ENCODE peak calls at places on chromosomes 13 and 19, in four cellular contexts. F is tibial nerve, R is osteoblast, Q is transverse colon. L is an unnamed sample. For H3K27me3, the result is how much of the 10 kb centered on the place peaks cover.

GRCh38 chr13:26584713-26585112 is 27.2 kb downstream of the WASF3 start:
- DNase-seq in F (no peak), R (peak), Q (no peak), L (no peak)

GRCh38 chr13:102799544-102800144 is 725 bp downstream of the BIVM start:
- DNase-seq in F (no peak), R (peak), Q (peak), L (peak)

GRCh38 chr13:23608704-23609413 is 38.6 kb downstream of the TNFRSF19 start:
- DNase-seq in F (peak), R (no peak), Q (peak), L (peak)

GRCh38 chr13:108227651-108228272 is 9.6 kb downstream of the ABHD13 start:
- DNase-seq in F (peak), R (no peak), Q (no peak), L (peak)

GRCh38 chr19:2150794-2151338 is 500 bp downstream of the AP3D1 start:
- DNase-seq in F (no peak), R (peak), Q (peak), L (no peak)

GRCh38 chr13:33345842-33346241 is 60.3 kb upstream of the STARD13 start:
- DNase-seq in F (no peak), R (no peak), Q (no peak), L (no peak)

GRCh38 chr13:100550433-100550832 is 38.2 kb downstream of the GGACT start:
- DNase-seq in F (no peak), R (peak), Q (no peak), L (no peak)

GRCh38 chr13:76619631-76620030 is 266.6 kb downstream of the KCTD12 start:
- DNase-seq in F (no peak), R (no peak), Q (no peak), L (no peak)

GRCh38 chr19:14073925-14074838 is 1.6 kb downstream of the MISP3 start:
- DNase-seq in F (peak), R (peak), Q (peak), L (no peak)

GRCh38 chr13:37277435-37278144 is 172.1 kb upstream of the CSNK1A1L start:
- DNase-seq in F (no peak), R (peak), Q (no peak), L (no peak)

DNA sequence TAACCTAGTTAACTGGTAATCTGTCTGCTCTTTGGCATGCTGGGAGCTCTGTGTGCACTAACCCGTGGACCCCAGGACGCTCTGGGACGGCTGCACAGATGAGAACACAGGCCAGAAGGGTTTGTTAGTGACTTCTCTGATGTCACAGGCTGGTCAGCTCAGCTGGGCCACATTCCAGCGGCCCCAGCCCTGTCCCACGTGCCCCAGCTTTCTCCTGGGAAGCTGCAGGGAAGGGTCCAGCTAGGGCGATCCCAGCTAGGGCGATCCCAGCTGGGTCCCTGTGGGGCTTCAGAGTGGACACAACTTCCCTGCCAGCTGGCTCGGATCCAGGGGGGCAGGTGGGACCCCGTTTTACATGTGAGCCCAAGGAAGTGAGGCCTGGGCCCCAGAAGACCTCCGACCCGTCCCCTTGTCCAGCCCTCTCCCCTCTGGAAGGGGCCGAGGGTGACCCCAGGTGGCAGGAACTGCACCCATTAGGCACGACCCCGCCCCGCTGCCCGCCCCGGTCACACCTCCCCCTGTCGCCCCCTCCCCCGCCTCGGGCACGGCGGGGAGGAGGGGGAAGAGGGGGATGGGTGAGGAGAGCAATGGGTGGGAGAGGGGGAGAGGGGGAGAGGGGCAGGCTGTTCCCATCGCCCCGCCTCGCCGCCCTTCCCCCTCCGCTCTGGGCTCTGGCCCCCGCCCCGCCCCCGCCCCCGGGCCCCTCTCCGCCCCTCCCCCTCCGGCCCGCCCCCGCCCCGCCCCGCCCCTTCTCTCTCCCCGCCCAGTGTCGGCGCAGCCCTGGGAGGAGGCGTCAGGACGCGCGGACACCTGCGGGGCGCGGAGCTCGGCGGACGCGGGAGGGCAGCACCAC is 75.2 kb upstream of the MCF2L start:
- DNase-seq in F (no peak), R (peak), Q (peak), L (peak)
- TF ChIP-seq CTCF in F (no peak), R (no peak), Q (no peak), L (no peak)

GRCh38 chr19:40598121-40598917 is 2.9 kb upstream of the LTBP4 start:
- DNase-seq in F (peak), R (peak), Q (peak), L (peak)

GRCh38 chr19:40598918-40599307 is 2.3 kb upstream of the LTBP4 start:
- DNase-seq in F (no peak), R (peak), Q (no peak), L (no peak)

GRCh38 chr19:40599331-40600085 is 1.7 kb upstream of the LTBP4 start:
- DNase-seq in F (no peak), R (peak), Q (no peak), L (no peak)

GRCh38 chr19:40596608-40597328 is 4.4 kb upstream of the LTBP4 start:
- DNase-seq in F (no peak), R (peak), Q (peak), L (peak)

DNA sequence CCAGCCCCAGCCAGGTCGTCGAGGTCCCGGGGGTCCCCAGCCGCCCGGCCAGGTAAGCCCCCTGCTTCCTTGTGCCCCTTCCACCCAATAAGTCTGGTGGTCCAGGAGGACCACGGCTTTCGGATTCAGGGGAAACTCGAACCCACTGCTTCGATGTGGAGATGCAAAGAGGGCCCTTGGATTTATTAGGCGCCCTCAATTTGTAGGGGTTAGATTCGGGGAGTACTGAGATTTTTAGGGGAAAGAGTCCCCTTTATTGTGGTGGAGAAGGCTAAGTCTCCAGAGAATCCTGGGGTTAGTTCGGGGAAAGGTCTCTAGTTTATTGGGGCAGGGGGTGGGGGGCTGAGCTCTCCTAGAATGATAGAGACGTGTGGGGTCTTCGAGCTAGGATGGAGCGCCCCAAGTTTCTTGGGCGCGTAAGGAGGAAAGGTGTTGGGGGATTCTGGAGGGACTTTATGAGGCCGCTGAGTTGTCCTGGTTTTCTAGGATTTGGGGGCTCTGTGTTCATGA is 3.8 kb upstream of the LTBP4 start:
- DNase-seq in F (no peak), R (peak), Q (no peak), L (no peak)
- H3K27me3 ChIP-seq in F (under half), R (under half), Q (half or more), L (under half)

GRCh38 chr19:46412034-46412982 is 1.1 kb downstream of the CCDC8 start:
- DNase-seq in F (no peak), R (peak), Q (no peak), L (no peak)
- H3K4me3 ChIP-seq in F (peak), R (peak), Q (peak), L (no peak)

DNA sequence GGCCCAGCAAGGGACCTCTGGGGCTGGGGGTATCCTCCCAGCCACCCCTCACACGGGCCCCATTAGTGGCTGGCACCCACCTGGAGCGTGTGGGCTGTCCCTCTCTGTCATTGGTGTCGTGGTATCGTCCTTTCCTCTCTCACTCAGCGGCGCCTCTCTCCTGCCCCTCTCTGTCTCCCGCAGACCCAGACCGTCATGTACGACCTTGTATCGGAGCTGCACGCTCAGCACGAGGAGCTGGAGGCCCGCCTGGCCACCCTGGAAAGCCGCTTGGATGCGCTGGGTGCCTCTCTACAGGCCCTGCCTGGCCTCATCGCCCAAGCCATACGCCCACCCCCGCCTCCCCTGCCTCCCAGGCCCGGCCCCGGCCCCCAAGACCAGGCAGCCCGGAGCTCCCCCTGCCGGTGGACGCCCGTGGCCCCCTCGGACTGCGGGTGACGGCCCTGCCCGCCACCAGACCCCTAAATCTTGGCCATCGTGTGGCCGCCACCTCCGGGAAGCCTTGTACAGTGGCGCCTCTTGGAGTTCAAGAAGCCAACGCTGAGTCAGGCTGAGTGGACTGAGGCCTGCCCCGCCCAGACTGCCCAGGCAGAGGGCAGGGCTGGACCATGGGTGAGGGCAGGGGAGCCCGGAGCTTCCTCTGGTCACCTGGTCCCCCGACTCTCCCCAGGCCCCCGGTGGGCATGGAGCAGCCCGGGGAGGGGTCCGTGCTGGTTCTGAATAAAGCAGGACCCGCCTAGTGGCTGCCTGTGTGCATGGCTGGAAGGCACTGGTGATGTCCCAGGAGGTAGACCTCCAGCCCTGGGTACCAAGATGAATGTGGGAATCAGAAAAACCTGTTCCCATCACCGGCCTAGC is 9.8 kb upstream of the ARRDC2 start:
- DNase-seq in F (no peak), R (peak), Q (peak), L (peak)
- TF ChIP-seq CTCF in F (no peak), R (no peak), Q (no peak), L (no peak)

DNA sequence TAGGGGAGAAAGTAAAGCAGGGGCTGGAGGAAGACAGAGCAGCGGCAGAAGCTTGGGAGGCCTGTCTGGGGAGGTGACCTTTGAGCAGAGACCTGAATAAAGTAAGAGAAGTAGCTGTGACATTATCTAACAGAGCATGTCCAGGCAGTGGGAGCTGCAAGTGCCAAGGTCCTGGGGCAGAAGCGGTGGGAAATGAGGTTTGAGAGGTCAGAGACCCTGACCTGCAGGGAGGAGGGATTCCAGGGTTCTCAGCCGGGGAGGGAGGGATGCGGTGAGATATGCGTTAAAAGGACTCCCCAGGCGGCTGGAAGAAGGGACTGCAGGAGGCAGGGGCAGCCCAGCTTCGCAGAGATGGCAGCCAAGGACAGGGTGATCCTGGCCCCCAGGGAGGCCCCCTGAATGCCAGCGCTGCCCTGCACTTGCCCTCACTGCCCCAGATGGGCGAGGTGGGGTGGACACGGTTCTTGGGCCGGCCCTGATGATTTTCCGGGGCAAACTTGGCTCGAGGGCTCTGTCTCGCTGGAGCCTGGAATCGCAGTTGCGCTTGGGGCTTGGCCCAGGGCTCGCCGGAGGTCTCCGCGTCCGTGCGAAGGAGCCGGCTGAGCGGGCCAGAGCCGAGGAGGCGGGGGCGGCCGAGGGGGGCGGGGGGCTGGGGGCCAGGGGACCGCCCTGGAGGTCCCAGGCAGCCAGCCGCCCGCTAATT is 3.2 kb downstream of the CRLF1 start:
- DNase-seq in F (no peak), R (peak), Q (no peak), L (peak)
- H3K27me3 ChIP-seq in F (half or more), R (under half), Q (half or more), L (half or more)

DNA sequence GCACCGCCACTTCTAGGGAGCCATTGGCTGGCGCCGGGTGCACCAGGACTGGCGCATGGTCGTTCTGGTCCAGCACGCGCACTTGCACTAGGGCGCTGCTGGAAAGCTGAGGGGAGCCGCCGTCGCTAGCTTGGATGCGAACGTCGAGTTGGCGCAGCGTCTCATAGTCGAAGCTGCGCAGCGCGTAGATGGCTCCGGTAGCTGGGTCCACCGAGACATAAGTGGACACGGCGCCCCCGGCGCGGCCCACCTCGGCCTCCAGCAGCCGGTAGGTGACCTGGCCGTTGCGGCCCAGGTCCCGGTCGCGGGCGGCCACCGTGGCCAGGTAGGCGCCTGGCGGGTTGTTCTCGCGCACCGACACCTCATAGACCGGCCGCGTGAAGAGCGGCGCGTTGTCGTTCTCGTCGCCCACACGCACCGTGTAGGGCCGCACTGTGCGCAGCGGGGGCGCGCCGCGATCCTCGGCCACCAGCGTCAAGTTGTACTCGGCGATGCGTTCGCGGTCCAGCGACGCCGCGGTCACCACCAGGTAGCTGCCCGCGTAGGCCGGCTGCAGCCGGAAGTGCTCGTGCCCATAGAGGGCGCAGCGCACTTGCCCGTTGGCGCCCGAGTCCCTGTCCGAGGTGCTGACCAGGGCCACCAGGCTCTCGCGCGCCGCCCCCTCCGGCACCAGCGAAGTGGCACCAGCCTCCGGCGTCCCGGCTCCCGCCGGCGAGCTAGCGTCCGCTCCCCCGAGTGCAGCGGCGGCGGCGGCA is 1.7 kb downstream of the PCDH8 start:
- DNase-seq in F (peak), R (peak), Q (peak), L (no peak)
- H3K4me3 ChIP-seq in F (peak), R (no peak), Q (peak), L (no peak)

DNA sequence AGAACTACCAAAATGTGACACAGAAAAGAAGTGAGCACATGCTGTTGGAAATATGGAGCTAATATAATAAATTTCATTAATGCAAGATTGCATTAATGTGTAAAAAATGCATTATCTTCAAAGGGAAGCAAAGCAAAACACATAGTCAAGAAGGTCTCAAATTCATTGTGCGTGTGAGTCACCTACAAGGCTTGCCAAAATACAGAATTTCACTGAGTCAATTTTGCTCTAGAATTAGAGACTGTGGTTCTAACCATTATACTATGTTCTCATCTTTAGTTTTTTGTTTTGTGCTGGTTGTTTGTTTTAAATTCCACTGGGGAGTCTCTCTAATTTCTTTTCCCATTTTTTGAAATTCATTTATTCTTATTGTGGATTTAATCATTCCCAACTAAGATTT is 149.8 kb upstream of the SLITRK1 start:
- DNase-seq in F (no peak), R (no peak), Q (no peak), L (no peak)
- TF ChIP-seq CTCF in F (no peak), R (no peak), Q (no peak), L (no peak)

DNA sequence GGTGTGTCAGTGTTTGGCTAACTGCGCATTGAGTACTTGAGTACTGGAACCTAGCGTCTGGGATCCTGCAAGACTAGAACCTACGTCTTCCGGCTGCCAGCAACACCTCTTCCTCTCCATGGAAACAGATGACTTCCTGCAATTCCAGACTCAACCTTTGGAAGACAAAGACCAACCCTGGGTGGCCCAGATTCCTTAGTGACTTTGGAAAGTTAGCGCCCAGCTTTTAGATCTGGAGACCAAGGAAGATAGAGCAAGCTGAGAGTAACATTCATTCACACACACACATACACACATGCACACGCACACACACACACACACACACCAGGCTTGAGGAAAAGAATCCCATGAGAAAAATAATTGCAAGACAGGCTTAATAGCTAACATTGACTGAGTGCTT is 788.9 kb downstream of the UQCRFS1 start:
- DNase-seq in F (no peak), R (no peak), Q (no peak), L (no peak)
- H3K27me3 ChIP-seq in F (under half), R (under half), Q (under half), L (under half)

GRCh38 chr13:35699805-35700204 is 223.3 kb upstream of the MAB21L1 start:
- DNase-seq in F (peak), R (no peak), Q (peak), L (no peak)

GRCh38 chr13:35700661-35701060 is 224.2 kb upstream of the MAB21L1 start:
- DNase-seq in F (no peak), R (peak), Q (no peak), L (no peak)

GRCh38 chr13:35702316-35702715 is 225.8 kb upstream of the MAB21L1 start:
- DNase-seq in F (no peak), R (no peak), Q (no peak), L (no peak)

GRCh38 chr13:35704331-35704730 is 227.8 kb upstream of the MAB21L1 start:
- DNase-seq in F (no peak), R (no peak), Q (no peak), L (no peak)

GRCh38 chr13:35703061-35703460 is 226.6 kb upstream of the MAB21L1 start:
- DNase-seq in F (no peak), R (no peak), Q (no peak), L (no peak)
- H3K4me3 ChIP-seq in F (no peak), R (no peak), Q (no peak), L (no peak)

GRCh38 chr13:85610024-85610423 is 189.2 kb downstream of the SLITRK6 start:
- DNase-seq in F (no peak), R (no peak), Q (no peak), L (no peak)
- TF ChIP-seq CTCF in F (no peak), R (no peak), Q (no peak), L (no peak)